ENCODE peak calls at places on chromosomes 11 and 22, in four cellular contexts. B is heart left ventricle, S is stomach, V is body of pancreas. N is an unnamed sample.

GRCh38 chr11:71426413-71426812 is 21.8 kb downstream of the DHCR7 start:
- DNase-seq in V (no peak), S (no peak), B (no peak), N (no peak)

GRCh38 chr11:125348704-125349635 is 147.1 kb downstream of the FEZ1 start:
- DNase-seq in B (peak; percentile 61), S (peak; percentile 54), V (peak; percentile 53), N (peak; percentile 65)

GRCh38 chr11:95659088-95659487 is 130.5 kb downstream of the FAM76B start:
- DNase-seq in B (no peak), S (no peak), V (no peak), N (no peak)

GRCh38 chr11:35747638-35748037 is 85.1 kb downstream of the TRIM44 start:
- DNase-seq in S (no peak), B (no peak), V (peak; percentile 29), N (no peak)

GRCh38 chr11:22832315-22833041 is 2.9 kb upstream of the SVIP start:
- DNase-seq in B (no peak), V (no peak), S (no peak), N (no peak)

GRCh38 chr11:106063009-106063408 is 14.1 kb downstream of the KBTBD3 start:
- DNase-seq in V (no peak), B (no peak), S (no peak), N (no peak)

GRCh38 chr11:73198677-73199076 is 19.4 kb upstream of the P2RY2 start:
- DNase-seq in V (no peak), B (no peak), S (no peak), N (no peak)

GRCh38 chr11:119115484-119116234 is 5.7 kb upstream of the HINFP start:
- DNase-seq in V (no peak), B (peak; percentile 65), S (no peak), N (peak; percentile 52)

GRCh38 chr22:47759909-47760308 is 997.5 kb downstream of the TBC1D22A start:
- DNase-seq in B (no peak), V (no peak), S (no peak), N (no peak)

GRCh38 chr11:7538466-7539454 is 25.0 kb downstream of the PPFIBP2 start:
- DNase-seq in B (no peak), S (no peak), V (no peak), N (no peak)

GRCh38 chr11:35978173-35978572 is 34.3 kb downstream of the LDLRAD3 start:
- DNase-seq in V (no peak), B (no peak), S (no peak), N (no peak)

GRCh38 chr11:82869657-82870056 is 30.6 kb downstream of the PRCP start:
- DNase-seq in S (no peak), B (no peak), V (no peak), N (no peak)

GRCh38 chr11:45391168-45391850 is 105.2 kb upstream of the SYT13 start:
- DNase-seq in V (no peak), S (no peak), B (no peak), N (no peak)

DNA sequence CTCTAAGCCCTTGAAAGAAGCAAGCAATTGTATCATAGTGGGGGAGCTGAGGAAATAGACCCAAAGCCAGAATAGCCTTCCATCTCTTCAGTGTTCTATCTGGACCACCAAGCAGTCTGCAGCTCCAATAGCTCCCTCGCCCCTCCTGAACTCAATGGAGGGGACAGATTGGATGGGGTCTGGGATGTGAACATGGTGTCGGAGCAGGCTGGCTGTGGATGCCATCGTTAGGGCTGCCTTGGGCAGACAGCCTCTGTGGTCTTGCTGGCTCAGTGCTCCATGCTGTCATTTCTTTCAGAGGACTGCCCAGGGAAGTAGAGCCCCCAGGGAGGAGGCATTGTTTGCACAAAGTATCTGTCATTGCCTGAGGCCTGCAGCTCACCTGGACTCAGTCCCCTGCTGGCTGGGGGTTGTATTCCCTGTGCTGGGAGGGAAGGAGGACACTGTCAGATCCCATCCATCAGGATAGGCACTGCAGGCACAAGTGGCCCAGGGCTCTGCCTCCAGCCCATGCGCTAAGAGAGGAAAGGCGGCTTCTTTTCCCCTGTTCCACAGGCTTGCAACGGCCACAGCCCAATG is 537.7 kb downstream of the BUD13 start:
- DNase-seq in B (no peak), S (no peak), V (no peak), N (no peak)
- H3K4me1 ChIP-seq in B (peaks cover 14% of the 10 kb centered on the region), S (no peaks in the 10 kb centered on the region), V (no peaks in the 10 kb centered on the region), N (peaks cover 13% of the 10 kb centered on the region)

GRCh38 chr11:16261836-16262644 is 94.3 kb downstream of the SOX6 start:
- DNase-seq in S (no peak), B (no peak), V (no peak), N (no peak)

GRCh38 chr11:16266021-16266420 is 90.3 kb downstream of the SOX6 start:
- DNase-seq in B (no peak), V (no peak), S (no peak), N (no peak)

GRCh38 chr11:16262645-16262955 is 93.7 kb downstream of the SOX6 start:
- DNase-seq in V (no peak), S (no peak), B (no peak), N (no peak)

GRCh38 chr11:16265022-16265421 is 91.3 kb downstream of the SOX6 start:
- DNase-seq in S (no peak), V (no peak), B (no peak), N (no peak)
- TF ChIP-seq CTCF in S (no peak), V (no peak), B (no peak), N (no peak)

DNA sequence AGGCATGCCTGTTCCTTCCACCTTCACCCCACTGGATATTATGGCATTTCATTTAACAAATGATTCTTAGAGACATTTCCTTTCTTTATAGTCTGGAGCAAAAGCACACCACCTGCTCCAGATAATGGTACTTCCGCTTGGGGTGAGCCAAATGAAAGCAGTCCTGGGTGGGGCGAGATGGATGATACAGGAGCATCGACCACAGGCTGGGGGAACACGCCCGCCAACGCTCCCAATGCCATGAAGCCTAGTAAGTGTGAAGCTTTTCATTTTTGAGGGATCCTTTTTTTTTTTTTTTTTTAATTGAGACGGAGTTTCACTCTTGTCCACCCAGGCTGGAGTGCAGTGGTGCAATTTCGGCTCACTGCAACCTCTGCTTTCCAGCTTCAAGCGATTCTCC is 76.3 kb upstream of the ADSL start:
- DNase-seq in B (no peak), S (no peak), V (no peak), N (no peak)
- H3K36me3 ChIP-seq in B (peaks cover 88% of the 10 kb centered on the region), S (peaks cover 57% of the 10 kb centered on the region), V (peaks cover 4% of the 10 kb centered on the region), N (no peaks in the 10 kb centered on the region)

GRCh38 chr11:65489061-65489705 is 9.7 kb upstream of the MALAT1 start:
- DNase-seq in V (no peak), S (no peak), B (peak; percentile 92), N (peak; percentile 87)
- H3K4me1 ChIP-seq in V (peaks cover 70% of the 10 kb centered on the region), S (peaks cover 96% of the 10 kb centered on the region), B (peaks cover 91% of the 10 kb centered on the region), N (peaks cover 71% of the 10 kb centered on the region)

GRCh38 chr11:131584694-131585592 is 214.5 kb downstream of the NTM start:
- DNase-seq in V (no peak), S (no peak), B (no peak), N (no peak)
- TF ChIP-seq CTCF in V (no peak), S (no peak), B (no peak), N (no peak)

GRCh38 chr22:45103756-45104155 is 60.0 kb upstream of the NUP50 start:
- DNase-seq in B (no peak), S (no peak), V (no peak), N (no peak)

GRCh38 chr22:45099961-45100360 is 63.8 kb upstream of the NUP50 start:
- DNase-seq in B (no peak), V (no peak), S (no peak), N (no peak)

GRCh38 chr22:45104313-45104712 is 59.4 kb upstream of the NUP50 start:
- DNase-seq in B (no peak), S (no peak), V (no peak), N (no peak)

GRCh38 chr22:45102896-45103420 is 60.8 kb upstream of the NUP50 start:
- DNase-seq in S (no peak), V (no peak), B (no peak), N (no peak)

GRCh38 chr22:45101828-45102227 is 61.9 kb upstream of the NUP50 start:
- DNase-seq in V (no peak), B (peak; percentile 46), S (peak; percentile 53), N (no peak)
- H3K36me3 ChIP-seq in V (no peaks in the 10 kb centered on the region), B (no peaks in the 10 kb centered on the region), S (no peaks in the 10 kb centered on the region), N (no peaks in the 10 kb centered on the region)

GRCh38 chr11:123546515-123546914 is 107.9 kb downstream of the SCN3B start:
- DNase-seq in V (no peak), B (no peak), S (no peak), N (no peak)
- H3K4me1 ChIP-seq in V (no peaks in the 10 kb centered on the region), B (peaks cover 26% of the 10 kb centered on the region), S (no peaks in the 10 kb centered on the region), N (peaks cover 22% of the 10 kb centered on the region)

GRCh38 chr11:68609761-68610160 is 74.6 kb upstream of the GAL start:
- DNase-seq in V (no peak), B (no peak), S (no peak), N (no peak)

GRCh38 chr11:68615657-68616056 is 68.7 kb upstream of the GAL start:
- DNase-seq in B (no peak), S (no peak), V (no peak), N (no peak)

GRCh38 chr11:68610452-68611116 is 73.8 kb upstream of the GAL start:
- DNase-seq in B (no peak), S (no peak), V (no peak), N (no peak)
- TF ChIP-seq CTCF in B (no peak), S (no peak), V (no peak), N (peak; percentile 14)

GRCh38 chr22:39130892-39131855 is 21.3 kb downstream of the CBX7 start:
- DNase-seq in B (no peak), S (no peak), V (no peak), N (no peak)

GRCh38 chr22:39134366-39135091 is 18.0 kb downstream of the CBX7 start:
- DNase-seq in S (no peak), B (no peak), V (no peak), N (no peak)

GRCh38 chr22:39133871-39134270 is 18.6 kb downstream of the CBX7 start:
- DNase-seq in S (no peak), V (no peak), B (no peak), N (no peak)

GRCh38 chr22:39132281-39132680 is 20.2 kb downstream of the CBX7 start:
- DNase-seq in V (no peak), S (no peak), B (no peak), N (no peak)

DNA sequence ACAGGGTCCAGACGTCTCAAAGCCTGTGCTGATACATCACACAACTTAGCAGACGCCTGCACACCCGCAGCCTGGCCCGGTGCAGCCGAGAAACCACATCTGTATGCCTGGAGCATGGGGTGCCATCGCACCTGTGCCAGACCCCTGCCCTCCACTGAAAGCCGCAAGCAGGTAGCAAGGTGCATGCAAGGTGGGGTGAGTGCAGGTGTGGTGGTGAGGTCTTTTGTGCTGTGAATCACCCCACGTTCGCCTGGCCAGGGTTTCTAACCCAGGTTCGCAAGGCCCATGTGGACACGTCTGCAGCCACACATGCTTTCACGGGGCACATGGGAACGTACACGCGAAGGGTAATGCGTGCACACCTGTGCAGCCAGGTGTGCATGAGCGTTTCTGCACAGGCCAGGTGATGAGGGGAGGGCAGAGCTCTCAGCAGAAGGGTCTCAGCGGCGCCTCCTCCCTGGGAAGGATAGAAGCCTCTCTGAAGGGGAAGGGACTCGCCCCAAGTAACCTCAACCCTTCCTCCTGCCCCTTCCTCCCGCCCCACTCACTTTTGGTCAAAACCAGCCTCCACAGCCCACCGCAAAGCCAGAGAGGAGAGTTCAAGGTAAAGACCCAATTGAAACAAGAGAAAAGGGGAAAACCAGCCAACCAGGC is 19.5 kb downstream of the CBX7 start:
- DNase-seq in V (no peak), B (no peak), S (no peak), N (no peak)
- H3K36me3 ChIP-seq in V (no peaks in the 10 kb centered on the region), B (peaks cover 37% of the 10 kb centered on the region), S (peaks cover 70% of the 10 kb centered on the region), N (peaks cover 30% of the 10 kb centered on the region)

N was measured in heart right ventricle.